ENCODE peak calls at places on chromosomes 3 and 15, in six cellular contexts. Q is thoracic aorta, G is SK-N-SH, D is sigmoid colon, J is aorta, W is breast epithelium. F is an unnamed sample.
A peak's percentile ranks its signal among the peaks of the same experiment; 100 is the strongest.

GRCh38 chr3:54357307-54357706 is 235.0 kb downstream of the CACNA2D3 start:
- DNase-seq in W (no peak), J (no peak), Q (no peak), D (no peak), G (no peak), F (no peak)

GRCh38 chr3:184642623-184643308 is 69.1 kb downstream of the MAGEF1 start:
- DNase-seq in Q (no peak), W (no peak), D (no peak), G (peak; percentile 67), J (no peak), F (no peak)

GRCh38 chr3:156037356-156037755 is 83.0 kb upstream of the KCNAB1 start:
- DNase-seq in J (no peak), Q (no peak), G (no peak), W (no peak), D (no peak), F (no peak)

GRCh38 chr15:40354408-40355171 is 3.4 kb upstream of the DISP2 start:
- DNase-seq in G (peak; percentile 88), W (no peak), Q (no peak), J (no peak), D (no peak), F (peak; percentile 87)

GRCh38 chr3:63976166-63976861 is 47.0 kb downstream of the PSMD6 start:
- DNase-seq in Q (no peak), J (no peak), G (no peak), D (no peak), W (no peak), F (no peak)

GRCh38 chr3:196947136-196947859 is 5.0 kb upstream of the NCBP2 start:
- DNase-seq in Q (no peak), W (no peak), J (no peak), D (no peak), G (no peak), F (no peak)

GRCh38 chr3:48473617-48473952 is 27.0 kb downstream of the ATRIP start:
- DNase-seq in J (no peak), G (no peak), W (no peak), D (peak; percentile 49), Q (no peak), F (no peak)

GRCh38 chr3:184785856-184786255 is 26.1 kb upstream of the VPS8 start:
- DNase-seq in W (no peak), Q (no peak), G (peak; percentile 4), J (peak; percentile 34), D (no peak), F (peak; percentile 13)

GRCh38 chr3:183594636-183595035 is 39.1 kb upstream of the KLHL6 start:
- DNase-seq in W (no peak), D (no peak), J (no peak), Q (no peak), G (no peak), F (no peak)

GRCh38 chr3:33392703-33393125 is 47.5 kb downstream of the UBP1 start:
- DNase-seq in W (no peak), D (no peak), Q (peak; percentile 10), J (no peak), G (no peak), F (peak; percentile 72)

GRCh38 chr3:153050978-153051377 is 111.0 kb upstream of the RAP2B start:
- DNase-seq in Q (no peak), G (no peak), W (no peak), D (no peak), J (no peak), F (no peak)

GRCh38 chr3:30356901-30357753 is 249.3 kb upstream of the TGFBR2 start:
- DNase-seq in G (no peak), W (no peak), D (no peak), J (no peak), Q (no peak), F (no peak)

GRCh38 chr15:33094336-33094735 is 100.2 kb downstream of the FMN1 start:
- DNase-seq in D (no peak), J (no peak), Q (no peak), G (no peak), W (no peak), F (peak; percentile 60)

GRCh38 chr3:123287962-123288302 is 86.2 kb downstream of the SEC22A start:
- DNase-seq in G (no peak), W (no peak), J (no peak), Q (no peak), D (no peak), F (no peak)

GRCh38 chr3:142999881-143000280 is 1.5 kb upstream of the U2SURP start:
- DNase-seq in D (no peak), J (no peak), W (no peak), G (no peak), Q (no peak), F (no peak)

GRCh38 chr15:62119224-62119925 is 45.7 kb downstream of the C2CD4B start:
- DNase-seq in D (no peak), J (no peak), Q (no peak), W (no peak), G (no peak), F (peak; percentile 95)

GRCh38 chr15:77029166-77030041 is 34.5 kb downstream of the PSTPIP1 start:
- DNase-seq in Q (no peak), W (no peak), D (peak; percentile 49), G (peak; percentile 24), J (peak; percentile 59), F (no peak)

GRCh38 chr3:172562881-172563835 is 39.9 kb upstream of the TNFSF10 start:
- DNase-seq in Q (no peak), W (no peak), J (no peak), D (peak; percentile 74), G (no peak), F (no peak)

GRCh38 chr3:178536271-178537079 is at the start of gene KCNMB2:
- DNase-seq in J (no peak), W (no peak), G (no peak), D (no peak), Q (no peak), F (peak; percentile 42)

GRCh38 chr15:40807888-40808194 is 568 bp upstream of the DNAJC17 start:
- DNase-seq in Q (no peak), W (no peak), D (no peak), G (no peak), J (no peak), F (no peak)

GRCh38 chr15:57305009-57305408 is 71.3 kb upstream of the CGNL1 start:
- DNase-seq in G (no peak), Q (no peak), J (no peak), W (no peak), D (peak; percentile 4), F (no peak)

GRCh38 chr3:117433439-117433838 is 723.9 kb downstream of the TUSC7 start:
- DNase-seq in W (no peak), G (no peak), Q (no peak), J (no peak), D (no peak), F (no peak)
- H3K27me3 ChIP-seq in W (no peaks in the 10 kb centered on the region), G (no peaks in the 10 kb centered on the region), Q (no peaks in the 10 kb centered on the region), J (no peaks in the 10 kb centered on the region), D (no peaks in the 10 kb centered on the region), F (no peaks in the 10 kb centered on the region)

GRCh38 chr15:68610825-68611224 is 32.0 kb downstream of the CORO2B start:
- DNase-seq in G (no peak), W (no peak), D (no peak), Q (no peak), J (no peak), F (no peak)

GRCh38 chr15:68606332-68606731 is 27.5 kb downstream of the CORO2B start:
- DNase-seq in W (no peak), Q (no peak), J (no peak), D (no peak), G (no peak), F (no peak)

GRCh38 chr15:68609618-68610017 is 30.8 kb downstream of the CORO2B start:
- DNase-seq in Q (peak; percentile 77), G (no peak), D (peak; percentile 91), J (peak; percentile 89), W (peak; percentile 35), F (peak; percentile 92)

GRCh38 chr15:68608206-68608843 is 29.5 kb downstream of the CORO2B start:
- DNase-seq in Q (peak; percentile 61), D (peak; percentile 92), G (no peak), W (peak; percentile 34), J (peak; percentile 90), F (peak; percentile 18)

DNA sequence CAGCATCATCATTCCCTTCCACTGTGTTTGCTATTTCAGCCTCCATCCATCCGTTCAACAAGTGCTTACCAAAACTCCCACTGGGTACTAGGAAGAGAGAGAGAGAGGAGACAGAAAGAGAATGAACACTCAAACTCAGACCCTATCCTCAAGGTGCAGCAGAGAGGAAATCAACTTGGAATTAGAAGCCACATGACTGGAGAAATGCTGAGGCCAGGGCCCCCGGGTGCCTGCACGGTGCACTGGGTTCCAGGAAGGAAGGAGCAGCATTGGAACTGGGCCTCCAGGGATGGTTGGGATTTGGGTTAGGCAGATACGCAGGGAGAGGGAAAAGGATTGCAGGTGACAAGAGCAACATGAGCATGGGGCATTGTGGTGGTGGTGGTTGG is 30.0 kb downstream of the CORO2B start:
- DNase-seq in J (no peak), W (no peak), G (no peak), D (no peak), Q (no peak), F (no peak)
- H3K27ac ChIP-seq in J (no peak overlapping the region), W (peak overlapping the region; percentile 52), G (no peak overlapping the region), D (peak overlapping the region; percentile 68), Q (peak overlapping the region; percentile 49), F (no peak overlapping the region)

GRCh38 chr3:13513913-13514517 is 33.9 kb downstream of the HDAC11 start:
- DNase-seq in G (no peak), D (no peak), W (no peak), Q (no peak), J (no peak), F (no peak)
- H3K27me3 ChIP-seq in G (no peaks in the 10 kb centered on the region), D (no peaks in the 10 kb centered on the region), W (no peaks in the 10 kb centered on the region), Q (no peaks in the 10 kb centered on the region), J (no peaks in the 10 kb centered on the region), F (no peaks in the 10 kb centered on the region)

GRCh38 chr15:81502436-81502835 is 128.4 kb upstream of the TMC3 start:
- DNase-seq in J (no peak), W (no peak), Q (no peak), G (no peak), D (no peak), F (no peak)
- H3K27ac ChIP-seq in J (no peak overlapping the region), W (no peak overlapping the region), Q (no peak overlapping the region), G (peak overlapping the region; percentile 88), D (no peak overlapping the region), F (no peak overlapping the region)